ENCODE peak calls at places on chromosomes 1 and 21, in seven cellular contexts. E, N, I, Z, X, Y and D are unnamed samples.

GRCh38 chr1:6911229-6911941 is 126.1 kb downstream of the CAMTA1 start:
- DNase-seq in E (no peak), N (no peak), I (no peak), Z (no peak), X (no peak), Y (no peak), D (no peak)

GRCh38 chr1:26833432-26834405 is 7.2 kb downstream of the ZDHHC18 start:
- DNase-seq in E (no peak), N (no peak), I (no peak), Z (no peak), X (peak; percentile 97), Y (peak; percentile 96), D (no peak)

GRCh38 chr1:232570007-232570406 is 59.9 kb downstream of the SIPA1L2 start:
- DNase-seq in E (no peak), N (peak; percentile 22), I (no peak), Z (peak; percentile 42), X (no peak), Y (no peak), D (no peak)

GRCh38 chr21:17679002-17679600 is 66.4 kb upstream of the BTG3 start:
- DNase-seq in E (peak; percentile 52), N (peak; percentile 71), I (peak; percentile 51), Z (peak; percentile 62), X (peak; percentile 40), Y (no peak), D (peak; percentile 54)

GRCh38 chr1:53121319-53122172 is 20.9 kb downstream of the SLC1A7 start:
- DNase-seq in E (no peak), N (peak; percentile 74), I (no peak), Z (peak; percentile 71), X (no peak), Y (peak; percentile 35), D (no peak)

GRCh38 chr1:202251424-202252256 is 58.0 kb downstream of the LGR6 start:
- DNase-seq in E (no peak), N (no peak), I (no peak), Z (no peak), X (no peak), Y (no peak), D (no peak)

GRCh38 chr21:43300496-43301423 is 126.2 kb downstream of the SIK1 start:
- DNase-seq in E (no peak), N (peak; percentile 16), I (no peak), Z (no peak), X (no peak), Y (no peak), D (no peak)

GRCh38 chr21:27722095-27722494 is 755.2 kb upstream of the ADAMTS5 start:
- DNase-seq in E (no peak), N (no peak), I (no peak), Z (no peak), X (no peak), Y (no peak), D (no peak)

GRCh38 chr21:44891631-44892031 is 18.1 kb upstream of the PTTG1IP start:
- DNase-seq in E (no peak), N (no peak), I (no peak), Z (no peak), X (no peak), Y (no peak), D (no peak)

GRCh38 chr1:77370588-77371306 is 88.9 kb downstream of the AK5 start:
- DNase-seq in E (no peak), N (peak; percentile 99), I (no peak), Z (peak; percentile 99), X (no peak), Y (peak; percentile 12), D (no peak)

GRCh38 chr1:2341706-2342383 is 49.5 kb downstream of the MORN1 start:
- DNase-seq in E (no peak), N (no peak), I (no peak), Z (no peak), X (no peak), Y (no peak), D (no peak)

GRCh38 chr1:160085686-160086089 is 4.3 kb downstream of the KCNJ9 start:
- DNase-seq in E (peak; percentile 90), N (peak; percentile 64), I (peak; percentile 78), Z (peak; percentile 58), X (peak; percentile 87), Y (peak; percentile 88), D (peak; percentile 93)

GRCh38 chr1:23246274-23246673 is 29.0 kb upstream of the HTR1D start:
- DNase-seq in E (no peak), N (no peak), I (no peak), Z (peak; percentile 52), X (no peak), Y (no peak), D (no peak)

GRCh38 chr1:10677508-10678364 is 118.7 kb downstream of the CASZ1 start:
- DNase-seq in E (no peak), N (no peak), I (no peak), Z (no peak), X (no peak), Y (no peak), D (peak; percentile 18)

GRCh38 chr21:36624105-36624504 is 74.8 kb upstream of the SIM2 start:
- DNase-seq in E (no peak), N (no peak), I (no peak), Z (no peak), X (no peak), Y (no peak), D (no peak)

GRCh38 chr1:46646844-46647243 is 21.3 kb downstream of the ATPAF1 start:
- DNase-seq in E (no peak), N (peak; percentile 47), I (no peak), Z (no peak), X (no peak), Y (no peak), D (no peak)

GRCh38 chr21:44812640-44813039 is 5.2 kb downstream of the SUMO3 start:
- DNase-seq in E (no peak), N (no peak), I (no peak), Z (no peak), X (no peak), Y (no peak), D (no peak)

GRCh38 chr1:9715536-9716226 is 64.2 kb downstream of the PIK3CD start:
- DNase-seq in E (no peak), N (no peak), I (no peak), Z (no peak), X (peak; percentile 83), Y (peak; percentile 60), D (no peak)

GRCh38 chr1:116345830-116346229 is 27.2 kb upstream of the ATP1A1 start:
- DNase-seq in E (peak; percentile 80), N (no peak), I (no peak), Z (no peak), X (peak; percentile 46), Y (peak; percentile 58), D (peak; percentile 75)

GRCh38 chr1:64915381-64916274 is 50.7 kb downstream of the JAK1 start:
- DNase-seq in E (no peak), N (peak; percentile 94), I (peak; percentile 82), Z (peak; percentile 74), X (no peak), Y (no peak), D (no peak)

GRCh38 chr1:21655748-21656147 is 13.4 kb downstream of the RAP1GAP start:
- DNase-seq in E (peak; percentile 44), N (no peak), I (peak; percentile 13), Z (peak; percentile 73), X (no peak), Y (no peak), D (no peak)

GRCh38 chr1:66300986-66301451 is 232.9 kb upstream of the SGIP1 start:
- DNase-seq in E (no peak), N (peak; percentile 59), I (no peak), Z (peak; percentile 76), X (peak; percentile 49), Y (peak; percentile 54), D (no peak)

GRCh38 chr1:223824287-223824686 is 21.5 kb downstream of the TP53BP2 start:
- DNase-seq in E (no peak), N (no peak), I (no peak), Z (no peak), X (no peak), Y (no peak), D (no peak)

GRCh38 chr1:228157381-228158126 is 7.8 kb downstream of the GJC2 start:
- DNase-seq in E (no peak), N (no peak), I (no peak), Z (no peak), X (peak; percentile 70), Y (no peak), D (no peak)

GRCh38 chr1:45191418-45191783 is 15.0 kb downstream of the ZSWIM5 start:
- DNase-seq in E (no peak), N (no peak), I (no peak), Z (no peak), X (no peak), Y (no peak), D (no peak)

GRCh38 chr1:101360506-101360905 is 123.7 kb downstream of the S1PR1 start:
- DNase-seq in E (no peak), N (peak; percentile 2), I (no peak), Z (no peak), X (no peak), Y (no peak), D (no peak)

GRCh38 chr1:243230914-243231313 is 24.2 kb downstream of the CEP170 start:
- DNase-seq in E (no peak), N (peak; percentile 44), I (peak; percentile 21), Z (peak; percentile 39), X (no peak), Y (no peak), D (no peak)

GRCh38 chr21:21897275-21897883 is 899.2 kb downstream of the NCAM2 start:
- DNase-seq in E (no peak), N (no peak), I (no peak), Z (no peak), X (no peak), Y (no peak), D (no peak)

GRCh38 chr1:41144285-41144684 is 97.8 kb downstream of the SCMH1 start:
- DNase-seq in E (no peak), N (no peak), I (no peak), Z (no peak), X (no peak), Y (no peak), D (no peak)

GRCh38 chr21:29701676-29702075 is 238.1 kb downstream of the GRIK1 start:
- DNase-seq in E (no peak), N (no peak), I (no peak), Z (no peak), X (no peak), Y (no peak), D (no peak)

GRCh38 chr1:220271706-220272046 is 577 bp downstream of the RAB3GAP2 start:
- DNase-seq in E (peak; percentile 23), N (peak; percentile 26), I (peak; percentile 12), Z (peak; percentile 38), X (peak; percentile 26), Y (peak; percentile 12), D (peak; percentile 34)

GRCh38 chr1:109529895-109530456 is 9.7 kb upstream of the GPR61 start:
- DNase-seq in E (no peak), N (no peak), I (no peak), Z (peak; percentile 49), X (no peak), Y (no peak), D (no peak)

GRCh38 chr1:157496121-157496526 is 56.2 kb downstream of the FCRL5 start:
- DNase-seq in E (peak; percentile 52), N (peak; percentile 23), I (peak; percentile 54), Z (peak; percentile 39), X (peak; percentile 65), Y (peak; percentile 55), D (peak; percentile 39)

GRCh38 chr21:25039461-25040380 is 567.6 kb downstream of the MRPL39 start:
- DNase-seq in E (peak; percentile 27), N (peak; percentile 5), I (peak; percentile 22), Z (peak; percentile 53), X (no peak), Y (no peak), D (peak; percentile 18)

GRCh38 chr1:111956155-111956817 is 33.2 kb downstream of the KCND3 start:
- DNase-seq in E (no peak), N (no peak), I (no peak), Z (no peak), X (no peak), Y (no peak), D (no peak)

GRCh38 chr1:44408181-44409018 is 3.3 kb downstream of the RNF220 start:
- DNase-seq in E (no peak), N (no peak), I (no peak), Z (peak; percentile 33), X (peak; percentile 27), Y (no peak), D (peak; percentile 16)

GRCh38 chr21:35232545-35233176 is 183.6 kb upstream of the RUNX1 start:
- DNase-seq in E (peak; percentile 22), N (peak; percentile 92), I (peak; percentile 47), Z (peak; percentile 99), X (no peak), Y (no peak), D (no peak)

GRCh38 chr1:24535021-24535424 is 20.9 kb upstream of the NCMAP start:
- DNase-seq in E (no peak), N (no peak), I (no peak), Z (no peak), X (peak; percentile 85), Y (peak; percentile 85), D (no peak)